ENCODE peak calls at places on chromosomes 13 and 19, in seven cellular contexts. A is prostate gland, F is astrocyte, W is endodermal cell, M is esophagus squamous epithelium, C is GM12878, D is body of pancreas. B is an unnamed sample. For H3K4me1, the result is how much of the 10 kb centered on the place peaks cover.

GRCh38 chr19:34578751-34579150 is 97.2 kb downstream of the WTIP start:
- DNase-seq in A (no peak), F (no peak), W (no peak), M (no peak), C (no peak), D (no peak), B (no peak)

GRCh38 chr13:28611654-28612131 is 47.2 kb upstream of the POMP start:
- DNase-seq in A (no peak), F (no peak), W (no peak), M (no peak), C (no peak), D (no peak), B (no peak)

GRCh38 chr13:52070929-52071523 is 46.5 kb downstream of the UTP14C start:
- DNase-seq in A (no peak), F (peak), W (no peak), M (no peak), C (no peak), D (no peak), B (no peak)

GRCh38 chr13:26473571-26474230 is 83.8 kb upstream of the WASF3 start:
- DNase-seq in A (no peak), F (no peak), W (peak), M (no peak), C (no peak), D (no peak), B (no peak)

GRCh38 chr19:28685802-28686201 is 527.1 kb downstream of the UQCRFS1 start:
- DNase-seq in A (no peak), F (no peak), W (no peak), M (no peak), C (no peak), D (no peak), B (no peak)

GRCh38 chr19:8639821-8640401 is 9.5 kb downstream of the NFILZ start:
- DNase-seq in A (no peak), F (no peak), W (peak), M (no peak), C (no peak), D (no peak), B (no peak)

GRCh38 chr13:98187862-98188261 is 10.8 kb upstream of the RNF113B start:
- DNase-seq in A (no peak), F (no peak), W (no peak), M (no peak), C (no peak), D (no peak), B (no peak)

GRCh38 chr13:35979378-35979911 is 151.7 kb downstream of the DCLK1 start:
- DNase-seq in A (no peak), F (peak), W (no peak), M (peak), C (no peak), D (peak), B (no peak)

GRCh38 chr19:33216198-33216830 is 9.3 kb downstream of the SLC7A10 start:
- DNase-seq in A (no peak), F (no peak), W (peak), M (no peak), C (no peak), D (no peak), B (no peak)

GRCh38 chr13:112724788-112725345 is 35.0 kb downstream of the ATP11A start:
- DNase-seq in A (no peak), F (no peak), W (peak), M (no peak), C (no peak), D (no peak), B (no peak)

GRCh38 chr19:43618921-43619261 is 538 bp downstream of the ZNF428 start:
- DNase-seq in A (no peak), F (no peak), W (no peak), M (no peak), C (peak), D (no peak), B (no peak)

GRCh38 chr19:46635920-46636761 is at the start of gene GNG8:
- DNase-seq in A (no peak), F (no peak), W (peak), M (no peak), C (no peak), D (no peak), B (no peak)

GRCh38 chr19:38656171-38656981 is 8.9 kb downstream of the ACTN4 start:
- DNase-seq in A (no peak), F (peak), W (no peak), M (no peak), C (no peak), D (no peak), B (no peak)

GRCh38 chr19:52028780-52029123 is 573 bp upstream of the ZNF614 start:
- DNase-seq in A (no peak), F (no peak), W (no peak), M (no peak), C (no peak), D (no peak), B (no peak)

GRCh38 chr19:30214651-30215051 is 157.5 kb upstream of the ZNF536 start:
- DNase-seq in A (no peak), F (no peak), W (peak), M (no peak), C (peak), D (no peak), B (no peak)

GRCh38 chr13:68019901-68020300 is 789.8 kb upstream of the PCDH9 start:
- DNase-seq in A (no peak), F (no peak), W (no peak), M (no peak), C (no peak), D (no peak), B (no peak)

GRCh38 chr13:78161266-78161665 is 242.6 kb upstream of the EDNRB start:
- DNase-seq in A (no peak), F (no peak), W (no peak), M (no peak), C (no peak), D (no peak), B (no peak)

GRCh38 chr13:35512271-35512920 is 35.9 kb upstream of the MAB21L1 start:
- DNase-seq in A (no peak), F (peak), W (no peak), M (no peak), C (no peak), D (no peak), B (no peak)

GRCh38 chr19:42442833-42443232 is at the start of gene CXCL17:
- DNase-seq in A (peak), F (no peak), W (peak), M (no peak), C (no peak), D (peak), B (no peak)

GRCh38 chr19:41860419-41861097 is 503 bp downstream of the RPS19 start:
- DNase-seq in A (no peak), F (no peak), W (peak), M (no peak), C (no peak), D (no peak), B (no peak)

GRCh38 chr19:5452594-5453565 is 2.3 kb upstream of the ZNRF4 start:
- DNase-seq in A (no peak), F (no peak), W (no peak), M (no peak), C (no peak), D (no peak), B (peak)

GRCh38 chr13:31951215-31951678 is 80.3 kb upstream of the FRY start:
- DNase-seq in A (no peak), F (peak), W (no peak), M (peak), C (peak), D (peak), B (no peak)

GRCh38 chr19:18418725-18419194 is 438 bp upstream of the SSBP4 start:
- DNase-seq in A (no peak), F (no peak), W (no peak), M (no peak), C (no peak), D (no peak), B (no peak)
- TF ChIP-seq CTCF in A (no peak), F (no peak), W (no peak), M (no peak), C (no peak), D (no peak), B (no peak)

GRCh38 chr19:10268077-10268476 is 2.8 kb upstream of the ICAM1 start:
- DNase-seq in A (no peak), F (no peak), W (no peak), M (no peak), C (no peak), D (no peak), B (no peak)
- H3K4me1 ChIP-seq in A (under half), F (under half), W (under half), M (half or more), C (under half), D (under half), B (under half)

GRCh38 chr19:2609389-2610116 is 92.9 kb downstream of the GNG7 start:
- DNase-seq in A (no peak), F (no peak), W (no peak), M (no peak), C (peak), D (no peak), B (no peak)

GRCh38 chr19:2613507-2614295 is 88.8 kb downstream of the GNG7 start:
- DNase-seq in A (no peak), F (no peak), W (peak), M (no peak), C (no peak), D (peak), B (peak)

GRCh38 chr19:2610637-2611482 is 91.6 kb downstream of the GNG7 start:
- DNase-seq in A (peak), F (peak), W (peak), M (no peak), C (peak), D (peak), B (peak)

GRCh38 chr19:2612619-2613249 is 89.8 kb downstream of the GNG7 start:
- DNase-seq in A (no peak), F (no peak), W (no peak), M (no peak), C (no peak), D (no peak), B (no peak)

DNA sequence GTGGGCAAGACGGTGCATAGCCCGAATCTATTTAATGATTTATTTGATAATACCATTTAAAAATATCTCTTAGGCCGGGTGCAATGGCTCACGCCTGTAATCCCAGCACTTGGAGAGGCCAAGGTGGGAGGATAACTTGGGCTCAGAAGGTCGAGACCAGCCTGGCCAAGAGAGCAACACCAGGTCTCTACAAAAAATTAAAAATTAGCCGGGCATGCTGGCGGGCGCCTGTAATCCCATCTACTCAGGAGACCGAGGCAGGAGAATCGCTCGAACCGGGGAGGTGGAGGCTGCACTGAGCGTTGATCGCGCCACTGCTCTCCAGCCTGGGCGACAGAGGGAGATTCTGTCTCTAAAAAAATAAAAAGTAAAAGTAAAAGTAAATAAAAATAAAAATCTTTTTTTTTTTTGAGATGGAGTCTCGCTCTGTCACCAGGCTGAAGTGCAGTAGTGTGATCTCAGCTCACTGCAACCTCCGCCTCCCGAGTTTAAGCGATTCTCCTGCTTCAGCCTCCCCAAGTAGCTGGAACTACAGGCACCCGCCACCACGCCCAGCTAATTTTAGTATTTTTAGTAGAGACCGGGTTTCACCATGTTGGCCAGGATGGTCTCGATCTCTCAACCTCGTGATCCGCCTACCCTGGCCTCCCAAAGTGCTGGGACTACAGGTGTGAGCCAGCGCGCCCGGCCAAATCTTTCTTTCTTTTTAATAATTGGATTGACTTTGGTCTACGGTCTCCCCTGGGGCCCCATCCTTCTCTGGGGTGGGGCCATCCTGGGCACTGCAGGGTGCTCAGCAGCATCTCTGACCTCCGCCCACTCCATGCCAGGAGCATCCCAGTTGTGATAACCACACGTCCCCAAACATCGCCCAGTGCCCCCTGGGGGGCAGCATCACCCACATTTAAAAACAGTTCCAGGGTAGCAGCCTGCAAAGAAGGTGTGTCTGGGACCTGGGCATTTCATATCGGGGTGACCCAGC is 90.7 kb downstream of the GNG7 start:
- DNase-seq in A (no peak), F (no peak), W (no peak), M (no peak), C (no peak), D (no peak), B (no peak)
- TF ChIP-seq CTCF in A (no peak), F (no peak), W (no peak), M (no peak), C (peak), D (no peak), B (no peak)

GRCh38 chr19:48715681-48716171 is 3.8 kb downstream of the MAMSTR start:
- DNase-seq in A (no peak), F (no peak), W (peak), M (no peak), C (no peak), D (no peak), B (no peak)

GRCh38 chr19:48713864-48714755 is 5.4 kb downstream of the MAMSTR start:
- DNase-seq in A (peak), F (peak), W (peak), M (peak), C (peak), D (peak), B (peak)

GRCh38 chr19:48714759-48715261 is 4.7 kb downstream of the MAMSTR start:
- DNase-seq in A (no peak), F (no peak), W (no peak), M (no peak), C (no peak), D (no peak), B (no peak)

GRCh38 chr19:48717059-48717395 is 2.5 kb downstream of the MAMSTR start:
- DNase-seq in A (no peak), F (no peak), W (no peak), M (no peak), C (no peak), D (no peak), B (no peak)

DNA sequence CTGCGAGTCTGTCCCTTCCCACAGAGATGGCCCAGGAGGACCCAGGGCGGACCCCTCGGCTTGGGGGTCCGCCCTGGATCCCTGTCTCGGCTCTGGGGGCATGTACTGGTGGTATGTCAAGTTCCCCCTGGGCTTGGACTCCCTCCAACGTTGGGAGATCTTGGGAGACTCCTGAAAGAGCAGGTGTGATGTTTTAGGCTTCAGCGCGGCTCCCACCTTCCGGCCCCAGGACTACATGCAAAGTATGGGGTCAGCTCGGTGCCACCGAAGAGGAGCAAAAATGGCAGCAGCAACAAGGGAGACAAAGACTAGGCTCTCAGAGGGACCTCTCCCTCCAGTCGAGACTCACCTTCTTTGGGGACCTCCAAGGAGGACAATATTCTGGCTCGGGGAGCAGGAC is 4.2 kb downstream of the MAMSTR start:
- DNase-seq in A (no peak), F (no peak), W (peak), M (no peak), C (no peak), D (no peak), B (no peak)
- H3K4me1 ChIP-seq in A (under half), F (under half), W (under half), M (half or more), C (under half), D (under half), B (under half)